ENCODE peak calls at places on chromosome 20, in six cellular contexts. Q, I, A, T, G and X are unnamed samples.

GRCh38 chr20:669573-669972 is 6.0 kb downstream of the SCRT2 start:
- DNase-seq in Q (no peak), I (no peak), A (no peak), T (no peak), G (no peak), X (no peak)

GRCh38 chr20:23242104-23242503 is 108.5 kb upstream of the NXT1 start:
- DNase-seq in Q (no peak), I (no peak), A (no peak), T (no peak), G (no peak), X (no peak)

GRCh38 chr20:24981750-24982149 is 10.8 kb downstream of the APMAP start:
- DNase-seq in Q (no peak), I (no peak), A (no peak), T (peak), G (no peak), X (no peak)

GRCh38 chr20:4876301-4876700 is 125.0 kb downstream of the SLC23A2 start:
- DNase-seq in Q (no peak), I (no peak), A (no peak), T (no peak), G (no peak), X (no peak)

GRCh38 chr20:58909585-58909984 is 57.1 kb downstream of the GNAS start:
- DNase-seq in Q (no peak), I (no peak), A (no peak), T (no peak), G (no peak), X (no peak)

GRCh38 chr20:19466204-19466928 is 253.9 kb downstream of the SLC24A3 start:
- DNase-seq in Q (no peak), I (no peak), A (no peak), T (no peak), G (no peak), X (no peak)

GRCh38 chr20:3795511-3796468 is at the start of gene CDC25B:
- DNase-seq in Q (peak), I (peak), A (peak), T (peak), G (no peak), X (peak)

GRCh38 chr20:49890651-49891361 is 24.5 kb downstream of the SPATA2 start:
- DNase-seq in Q (peak), I (no peak), A (no peak), T (no peak), G (no peak), X (no peak)

GRCh38 chr20:10323729-10324128 is 105.1 kb downstream of the SNAP25 start:
- DNase-seq in Q (no peak), I (no peak), A (no peak), T (no peak), G (no peak), X (no peak)

GRCh38 chr20:58649288-58650180 is 1.5 kb upstream of the STX16 start:
- DNase-seq in Q (no peak), I (no peak), A (no peak), T (no peak), G (no peak), X (no peak)

GRCh38 chr20:2418388-2418787 is 37.7 kb downstream of the TGM6 start:
- DNase-seq in Q (no peak), I (no peak), A (no peak), T (no peak), G (no peak), X (no peak)
- H3K4me3 ChIP-seq in Q (no peak), I (no peak), A (no peak), T (no peak), G (no peak), X (no peak)

GRCh38 chr20:37519508-37520416 is 1.3 kb upstream of the NNAT start:
- DNase-seq in Q (peak), I (no peak), A (no peak), T (no peak), G (no peak), X (no peak)
- TF ChIP-seq CTCF in Q (peak), I (no peak), A (no peak), T (no peak), G (no peak), X (no peak)

GRCh38 chr20:31682352-31682751 is 40.3 kb downstream of the BCL2L1 start:
- DNase-seq in Q (no peak), I (peak), A (no peak), T (no peak), G (no peak), X (no peak)

GRCh38 chr20:31685853-31686641 is 36.6 kb downstream of the BCL2L1 start:
- DNase-seq in Q (no peak), I (peak), A (no peak), T (no peak), G (no peak), X (no peak)

GRCh38 chr20:31681769-31682168 is 40.9 kb downstream of the BCL2L1 start:
- DNase-seq in Q (no peak), I (peak), A (no peak), T (no peak), G (no peak), X (no peak)

GRCh38 chr20:31682927-31683326 is 39.7 kb downstream of the BCL2L1 start:
- DNase-seq in Q (no peak), I (no peak), A (no peak), T (no peak), G (no peak), X (no peak)

DNA sequence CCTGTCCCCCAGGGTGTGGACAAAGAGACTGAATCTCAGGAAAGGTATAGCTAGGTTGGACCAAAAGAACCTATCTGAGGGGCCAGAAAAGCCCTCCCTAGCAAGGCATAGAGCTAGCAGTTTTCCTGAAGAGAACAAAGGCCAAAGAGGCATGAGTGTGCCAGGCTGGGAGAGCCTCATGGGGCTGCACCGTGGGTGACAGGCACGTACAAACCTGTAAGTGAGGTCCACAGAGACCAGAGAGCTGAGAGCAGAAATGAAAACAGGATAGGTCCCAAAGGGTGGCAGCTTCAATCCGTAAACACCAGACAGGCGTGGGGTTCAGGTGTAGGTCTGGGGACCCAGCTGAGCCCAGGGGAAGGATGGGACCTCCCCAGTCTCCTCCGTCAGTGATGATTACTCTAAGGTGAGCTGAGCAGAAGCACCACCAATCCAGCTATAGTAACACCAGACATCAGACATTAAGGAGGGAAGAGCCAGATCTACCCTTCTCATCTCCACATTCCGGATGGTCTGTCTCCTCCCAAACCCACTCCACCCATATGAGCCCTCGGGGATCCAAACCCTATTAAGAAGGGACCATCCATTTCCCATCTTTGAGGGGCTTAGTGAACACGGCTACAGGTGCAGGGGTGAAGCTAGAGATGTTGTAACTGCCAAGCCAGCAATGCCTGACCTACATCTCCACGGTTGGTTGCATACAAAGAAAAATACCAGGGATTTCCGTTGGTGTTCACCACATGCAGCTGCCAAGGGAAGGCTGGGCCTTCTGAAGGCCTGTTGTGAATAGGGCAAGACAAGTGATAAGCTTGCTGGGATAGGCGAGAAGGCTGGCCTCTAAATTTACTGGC is 38.3 kb downstream of the BCL2L1 start:
- DNase-seq in Q (no peak), I (peak), A (no peak), T (no peak), G (no peak), X (no peak)
- H3K4me3 ChIP-seq in Q (no peak), I (no peak), A (no peak), T (no peak), G (no peak), X (no peak)

DNA sequence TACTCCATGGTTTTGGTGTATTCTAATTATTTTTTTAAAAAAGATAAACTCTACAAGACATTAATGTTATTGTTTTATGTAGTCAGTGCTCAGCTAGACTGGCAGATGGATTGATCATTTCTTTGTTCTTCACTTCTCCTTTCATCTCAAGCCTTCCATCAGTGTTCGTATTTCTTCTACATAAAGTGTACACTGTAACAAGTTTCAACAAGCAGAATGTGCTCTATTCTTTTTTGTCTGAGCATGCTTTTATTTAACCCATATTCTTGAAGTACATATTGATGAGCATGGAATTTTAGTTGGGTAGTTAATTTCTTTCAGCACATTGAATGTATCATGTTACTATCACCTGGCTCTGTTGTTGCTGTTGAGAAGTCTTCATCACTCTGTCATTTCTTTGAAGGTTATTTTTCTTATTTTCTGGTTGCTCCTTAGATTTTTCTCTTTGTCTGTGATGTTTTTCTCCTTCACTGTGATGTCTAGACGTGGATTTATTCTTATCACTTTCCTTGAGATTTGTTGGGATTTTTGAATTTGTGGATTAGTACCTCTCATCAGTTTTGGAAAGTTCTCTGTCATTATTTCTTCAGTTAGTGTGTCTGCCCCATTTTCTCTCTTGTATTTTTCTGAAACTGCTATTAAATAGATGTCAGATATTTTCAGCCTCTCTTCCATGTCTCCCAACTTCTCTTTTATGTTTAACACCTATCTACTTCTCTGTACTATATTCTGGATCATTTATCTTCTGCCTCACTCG is 48.5 kb downstream of the TGM2 start:
- DNase-seq in Q (no peak), I (no peak), A (no peak), T (no peak), G (no peak), X (no peak)
- TF ChIP-seq CTCF in Q (no peak), I (no peak), A (no peak), T (no peak), G (no peak), X (no peak)

DNA sequence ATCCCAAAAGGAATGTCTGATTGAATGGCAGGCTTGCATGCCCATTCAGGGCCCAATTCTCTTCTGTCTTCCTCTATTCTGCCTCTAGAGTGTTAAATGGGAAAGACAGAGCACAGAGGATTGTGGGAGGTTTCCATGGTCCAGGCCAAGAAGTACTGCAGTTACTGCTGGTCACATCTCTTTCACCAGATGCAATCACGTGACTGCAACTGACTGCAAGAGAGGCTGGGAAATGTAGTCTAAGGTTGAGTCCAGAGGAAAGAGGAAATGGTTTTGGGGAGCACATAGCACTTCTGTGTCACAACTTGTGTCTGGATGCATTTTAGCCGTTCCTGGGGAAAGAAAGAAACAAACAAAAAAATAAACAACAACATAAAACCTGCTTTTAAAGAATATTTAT is 336.4 kb upstream of the BTBD3 start:
- DNase-seq in Q (no peak), I (peak), A (no peak), T (no peak), G (no peak), X (peak)
- H3K4me3 ChIP-seq in Q (no peak), I (no peak), A (no peak), T (no peak), G (no peak), X (no peak)

DNA sequence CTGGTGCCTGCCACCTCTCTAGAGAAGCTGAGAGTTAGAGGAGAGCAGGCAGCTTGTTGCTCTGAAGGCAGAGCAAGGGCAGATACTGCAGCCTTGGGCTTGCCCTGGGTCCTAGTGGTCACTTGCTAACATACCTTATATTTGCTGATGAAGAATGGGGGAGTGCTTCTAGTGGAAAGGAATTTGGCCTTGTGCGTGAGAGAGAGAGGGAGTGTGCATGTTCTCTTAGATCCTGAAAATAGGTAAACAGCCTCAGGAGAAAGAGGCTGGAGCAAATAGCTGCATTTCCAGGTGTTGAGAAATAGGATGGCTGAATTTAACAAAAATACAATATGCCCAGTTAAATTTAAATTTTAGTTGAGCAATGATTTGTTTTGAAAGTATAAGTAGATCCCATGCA is 724.5 kb upstream of the FLRT3 start:
- DNase-seq in Q (no peak), I (peak), A (no peak), T (no peak), G (no peak), X (no peak)
- TF ChIP-seq CTCF in Q (no peak), I (no peak), A (no peak), T (no peak), G (no peak), X (no peak)

GRCh38 chr20:32582659-32583580 is 2.2 kb downstream of the NOL4L start:
- DNase-seq in Q (no peak), I (no peak), A (no peak), T (no peak), G (no peak), X (no peak)
- H3K4me3 ChIP-seq in Q (peak), I (peak), A (peak), T (peak), G (peak), X (peak)

GRCh38 chr20:63497946-63498935 is 642 bp downstream of the EEF1A2 start:
- DNase-seq in Q (peak), I (peak), A (peak), T (peak), G (no peak), X (peak)
- TF ChIP-seq CTCF in Q (no peak), I (no peak), A (no peak), T (no peak), G (no peak), X (no peak)